ENCODE peak calls at places on chromosomes 7 and 10, in seven cellular contexts. T is IMR-90, V is neuronal stem cell, U is mesendoderm, Z is trophoblast cell, S is mesenchymal stem cell, Y is H1. J is an unnamed sample.

GRCh38 chr7:12809476-12809875 is 122.0 kb downstream of the ARL4A start:
- DNase-seq in Z (no peak), V (no peak), U (no peak), T (no peak), S (no peak), Y (no peak), J (no peak)

GRCh38 chr7:102029616-102030015 is 212.2 kb downstream of the CUX1 start:
- DNase-seq in Z (peak), V (no peak), T (no peak), U (no peak), Y (no peak), S (no peak), J (no peak)

GRCh38 chr10:44282606-44283300 is 102.1 kb downstream of the CXCL12 start:
- DNase-seq in U (peak), S (no peak), Y (no peak), Z (no peak), V (no peak), T (no peak), J (no peak)

GRCh38 chr10:13613519-13613918 is 26.8 kb downstream of the PRPF18 start:
- DNase-seq in T (peak), V (no peak), Z (no peak), S (peak), Y (no peak), U (peak), J (no peak)

GRCh38 chr7:95264225-95264927 is 60.0 kb downstream of the PON1 start:
- DNase-seq in Y (no peak), Z (no peak), V (no peak), T (peak), U (no peak), S (no peak), J (no peak)

GRCh38 chr10:70331486-70332268 is 47.9 kb upstream of the NPFFR1 start:
- DNase-seq in T (peak), U (peak), Z (no peak), S (peak), Y (no peak), V (no peak), J (no peak)

GRCh38 chr7:50565559-50565916 is 333 bp upstream of the DDC start:
- DNase-seq in T (no peak), U (no peak), Z (no peak), Y (no peak), V (no peak), S (no peak), J (no peak)

GRCh38 chr10:46787321-46787615 is 124.0 kb upstream of the PTPN20 start:
- DNase-seq in V (no peak), Y (no peak), T (peak), U (peak), Z (no peak), S (peak), J (no peak)

GRCh38 chr10:6300784-6301180 is 98.0 kb downstream of the PFKFB3 start:
- DNase-seq in Z (no peak), Y (no peak), U (no peak), S (no peak), T (no peak), V (no peak), J (no peak)

GRCh38 chr10:97407952-97408248 is 6.8 kb upstream of the RRP12 start:
- DNase-seq in T (no peak), V (no peak), S (no peak), Z (no peak), U (no peak), Y (no peak), J (no peak)
- H2BK120ac ChIP-seq in T (no peak), V (no peak), S (no peak), Z (no peak), U (no peak), Y (no peak), J (no peak)

GRCh38 chr10:10432306-10433035 is 585.2 kb upstream of the CELF2 start:
- DNase-seq in Y (no peak), V (no peak), U (no peak), S (no peak), T (peak), Z (no peak), J (no peak)

GRCh38 chr10:10434312-10434711 is 583.4 kb upstream of the CELF2 start:
- DNase-seq in T (no peak), V (no peak), Y (no peak), S (no peak), Z (no peak), U (no peak), J (no peak)

GRCh38 chr10:10431422-10432066 is 586.1 kb upstream of the CELF2 start:
- DNase-seq in Z (no peak), T (no peak), S (no peak), Y (no peak), U (no peak), V (no peak), J (no peak)
- H3K23ac ChIP-seq in Z (no peak), T (no peak), S (no peak), Y (no peak), U (no peak), V (no peak), J (no peak)

DNA sequence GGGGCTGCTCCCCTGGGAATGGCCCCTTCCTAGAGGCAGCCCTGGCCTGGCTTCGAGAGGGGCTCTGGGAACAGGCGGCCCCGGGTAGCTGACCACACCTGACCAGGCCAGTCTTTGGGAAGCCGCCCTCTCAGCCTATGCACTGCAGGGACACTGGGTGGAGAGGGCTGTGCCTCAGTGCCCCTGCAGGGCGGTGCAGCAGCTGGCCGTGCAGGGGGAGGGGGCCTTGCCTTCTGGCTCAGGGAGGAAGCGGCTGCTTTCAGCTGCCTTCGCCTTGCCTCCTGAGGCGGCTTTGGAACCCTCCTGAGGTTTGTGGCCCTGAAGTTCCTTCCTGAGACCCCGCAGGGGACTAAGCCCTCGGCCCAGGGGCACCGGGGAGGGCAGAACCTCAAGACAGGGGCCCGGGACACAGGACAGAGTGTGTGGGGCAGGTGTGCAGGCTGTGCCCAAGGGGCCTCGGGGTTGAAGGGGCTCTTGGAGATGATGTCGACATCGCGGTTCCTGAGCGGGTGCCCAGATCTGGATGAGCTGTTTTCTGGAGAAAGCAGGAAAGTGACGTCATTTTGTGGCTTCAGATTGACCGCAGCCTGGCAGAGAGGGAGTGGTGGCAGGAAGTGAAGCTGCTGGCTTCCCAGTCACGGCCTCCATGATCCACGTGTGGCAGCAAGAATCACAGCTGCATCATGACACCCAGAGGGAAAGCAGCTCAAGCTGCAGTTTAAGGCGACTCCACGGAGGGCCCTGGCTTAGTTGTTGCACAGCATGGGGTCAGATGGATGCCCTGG is 17.7 kb downstream of the ADAM8 start:
- DNase-seq in T (peak), S (peak), V (no peak), Y (no peak), U (no peak), Z (peak), J (no peak)
- H3K27ac ChIP-seq in T (peak), S (peak), V (no peak), Y (no peak), U (no peak), Z (no peak), J (no peak)

GRCh38 chr10:104117839-104118323 is 4.1 kb upstream of the SFR1 start:
- DNase-seq in Y (no peak), Z (no peak), T (peak), U (no peak), S (no peak), V (no peak), J (no peak)
- H2BK120ac ChIP-seq in Y (no peak), Z (no peak), T (no peak), U (no peak), S (no peak), V (no peak), J (no peak)

GRCh38 chr7:121940907-121941306 is 67.9 kb downstream of the PTPRZ1 start:
- DNase-seq in V (no peak), T (no peak), U (no peak), S (no peak), Z (no peak), Y (no peak), J (no peak)
- H3K23ac ChIP-seq in V (no peak), T (no peak), U (no peak), S (no peak), Z (no peak), Y (no peak), J (peak)

GRCh38 chr10:95487994-95488393 is 73.2 kb downstream of the SORBS1 start:
- DNase-seq in Z (no peak), Y (no peak), S (no peak), U (no peak), T (no peak), V (no peak), J (no peak)

GRCh38 chr10:95482501-95483248 is 78.5 kb downstream of the SORBS1 start:
- DNase-seq in V (no peak), Z (no peak), U (no peak), T (no peak), Y (no peak), S (no peak), J (no peak)

GRCh38 chr10:95480901-95481491 is 80.2 kb downstream of the SORBS1 start:
- DNase-seq in Y (no peak), U (peak), V (no peak), Z (peak), T (no peak), S (no peak), J (peak)

GRCh38 chr10:95485445-95485844 is 75.7 kb downstream of the SORBS1 start:
- DNase-seq in S (no peak), V (no peak), Y (no peak), U (peak), Z (peak), T (no peak), J (no peak)

GRCh38 chr10:95485030-95485429 is 76.1 kb downstream of the SORBS1 start:
- DNase-seq in T (no peak), V (no peak), U (no peak), Y (no peak), S (no peak), Z (peak), J (no peak)
- H3K27ac ChIP-seq in T (no peak), V (no peak), U (no peak), Y (no peak), S (no peak), Z (no peak), J (no peak)

DNA sequence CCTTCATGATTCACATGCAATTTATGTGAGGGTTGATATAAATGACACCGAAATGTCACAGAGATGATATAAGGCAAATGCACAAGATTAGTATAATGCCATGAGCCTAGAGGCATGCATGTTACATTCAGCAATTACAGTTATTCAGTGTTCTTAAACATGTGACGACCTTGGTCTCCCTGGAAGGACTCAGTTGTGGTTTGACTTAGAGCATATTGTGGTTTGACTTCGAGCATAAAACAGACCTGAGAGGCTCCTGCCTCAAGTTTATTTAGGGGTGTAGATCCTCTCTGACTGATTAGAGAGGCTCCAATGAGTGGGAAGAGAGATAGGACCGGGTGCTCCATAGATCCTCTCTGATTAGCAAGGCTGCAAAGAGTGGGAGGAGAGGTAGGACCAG is 752.0 kb upstream of the POM121L12 start:
- DNase-seq in S (no peak), T (no peak), V (no peak), U (no peak), Y (no peak), Z (no peak), J (no peak)
- H2BK120ac ChIP-seq in S (no peak), T (no peak), V (no peak), U (no peak), Y (no peak), Z (no peak), J (no peak)